ENCODE peak calls at places on chromosomes 2 and 18, in four cellular contexts. H is kidney, Q is choroid plexus epithelial cell, K is colonic mucosa. I is an unnamed sample.

GRCh38 chr2:42001696-42002331 is 46.0 kb upstream of the PKDCC start:
- DNase-seq in H (no peak), Q (no peak), K (no peak), I (no peak)

GRCh38 chr2:27489118-27489497 is 435 bp downstream of the IFT172 start:
- DNase-seq in H (no peak), Q (peak), K (peak), I (no peak)

GRCh38 chr2:118881490-118882129 is 34.2 kb upstream of the EN1 start:
- DNase-seq in H (no peak), Q (peak), K (peak), I (no peak)

GRCh38 chr2:65220432-65221131 is 7.0 kb upstream of the ACTR2 start:
- DNase-seq in H (no peak), Q (peak), K (no peak), I (no peak)

GRCh38 chr2:148813603-148814065 is 61.4 kb upstream of the KIF5C start:
- DNase-seq in H (no peak), Q (no peak), K (peak), I (no peak)

GRCh38 chr2:5868891-5869400 is 176.8 kb downstream of the SOX11 start:
- DNase-seq in H (no peak), Q (no peak), K (no peak), I (no peak)

GRCh38 chr2:150449856-150450255 is 37.6 kb downstream of the RND3 start:
- DNase-seq in H (no peak), Q (peak), K (no peak), I (no peak)

GRCh38 chr2:169247231-169247630 is 115.1 kb downstream of the LRP2 start:
- DNase-seq in H (no peak), Q (no peak), K (no peak), I (no peak)

GRCh38 chr18:69349912-69350597 is 50.6 kb upstream of the DOK6 start:
- DNase-seq in H (no peak), Q (no peak), K (no peak), I (no peak)

GRCh38 chr2:237909075-237909695 is 49.8 kb downstream of the RAMP1 start:
- DNase-seq in H (no peak), Q (no peak), K (no peak), I (no peak)

GRCh38 chr2:98155721-98156120 is 68.8 kb downstream of the VWA3B start:
- DNase-seq in H (no peak), Q (no peak), K (no peak), I (no peak)

GRCh38 chr2:207750315-207750714 is 19.4 kb downstream of the FZD5 start:
- DNase-seq in H (no peak), Q (no peak), K (no peak), I (no peak)

GRCh38 chr2:225737556-225737955 is 338.0 kb downstream of the NYAP2 start:
- DNase-seq in H (no peak), Q (peak), K (no peak), I (no peak)

GRCh38 chr2:65153515-65153914 is 23.6 kb upstream of the RAB1A start:
- DNase-seq in H (no peak), Q (no peak), K (no peak), I (no peak)

GRCh38 chr2:54476852-54477251 is 20.7 kb downstream of the SPTBN1 start:
- DNase-seq in H (no peak), Q (no peak), K (no peak), I (no peak)

GRCh38 chr2:120209427-120210233 is 13.6 kb downstream of the TMEM185B start:
- DNase-seq in H (peak), Q (no peak), K (no peak), I (peak)

GRCh38 chr2:26674002-26674751 is 18.3 kb upstream of the KCNK3 start:
- DNase-seq in H (no peak), Q (no peak), K (no peak), I (peak)

GRCh38 chr2:217900010-217900779 is 102.6 kb downstream of the TNS1 start:
- DNase-seq in H (no peak), Q (no peak), K (no peak), I (no peak)

GRCh38 chr2:204842731-204843490 is 297.6 kb downstream of the PARD3B start:
- DNase-seq in H (no peak), Q (peak), K (no peak), I (no peak)

GRCh38 chr2:226338825-226339224 is 460.8 kb downstream of the IRS1 start:
- DNase-seq in H (no peak), Q (no peak), K (no peak), I (no peak)

GRCh38 chr2:861655-862355 is 88.8 kb upstream of the SNTG2 start:
- DNase-seq in H (no peak), Q (no peak), K (peak), I (no peak)

GRCh38 chr18:44997139-44997538 is 316.5 kb downstream of the SETBP1 start:
- DNase-seq in H (no peak), Q (no peak), K (no peak), I (no peak)

GRCh38 chr2:149860276-149860921 is 272.8 kb upstream of the MMADHC start:
- DNase-seq in H (no peak), Q (peak), K (peak), I (no peak)

GRCh38 chr18:2337552-2338141 is 233.7 kb downstream of the METTL4 start:
- DNase-seq in H (no peak), Q (peak), K (peak), I (no peak)

GRCh38 chr2:180450841-180451240 is 443.7 kb upstream of the CWC22 start:
- DNase-seq in H (no peak), Q (no peak), K (no peak), I (no peak)

GRCh38 chr18:7596133-7596532 is 29.0 kb downstream of the PTPRM start:
- DNase-seq in H (no peak), Q (peak), K (no peak), I (no peak)

GRCh38 chr2:176122633-176123482 is at the start of gene HOXD9:
- DNase-seq in H (peak), Q (no peak), K (peak), I (no peak)

GRCh38 chr2:232372231-232373208 is 6.0 kb upstream of the ALPP start:
- DNase-seq in H (no peak), Q (peak), K (no peak), I (peak)

GRCh38 chr18:79502785-79503184 is 107.1 kb downstream of the NFATC1 start:
- DNase-seq in H (no peak), Q (peak), K (no peak), I (no peak)

GRCh38 chr2:118835739-118836410 is 11.6 kb downstream of the EN1 start:
- DNase-seq in H (no peak), Q (no peak), K (no peak), I (no peak)

GRCh38 chr18:67726882-67727281 is 210.4 kb upstream of the DSEL start:
- DNase-seq in H (no peak), Q (no peak), K (no peak), I (no peak)

GRCh38 chr2:181364492-181365175 is 92.6 kb upstream of the ITGA4 start:
- DNase-seq in H (no peak), Q (no peak), K (no peak), I (no peak)

GRCh38 chr2:38409136-38409903 is 32.2 kb upstream of the ATL2 start:
- DNase-seq in H (no peak), Q (no peak), K (no peak), I (no peak)

GRCh38 chr2:203631068-203631757 is 75.2 kb upstream of the CD28 start:
- DNase-seq in H (no peak), Q (peak), K (no peak), I (no peak)

GRCh38 chr2:160247295-160247694 is 47.2 kb upstream of the ITGB6 start:
- DNase-seq in H (no peak), Q (no peak), K (no peak), I (no peak)

DNA sequence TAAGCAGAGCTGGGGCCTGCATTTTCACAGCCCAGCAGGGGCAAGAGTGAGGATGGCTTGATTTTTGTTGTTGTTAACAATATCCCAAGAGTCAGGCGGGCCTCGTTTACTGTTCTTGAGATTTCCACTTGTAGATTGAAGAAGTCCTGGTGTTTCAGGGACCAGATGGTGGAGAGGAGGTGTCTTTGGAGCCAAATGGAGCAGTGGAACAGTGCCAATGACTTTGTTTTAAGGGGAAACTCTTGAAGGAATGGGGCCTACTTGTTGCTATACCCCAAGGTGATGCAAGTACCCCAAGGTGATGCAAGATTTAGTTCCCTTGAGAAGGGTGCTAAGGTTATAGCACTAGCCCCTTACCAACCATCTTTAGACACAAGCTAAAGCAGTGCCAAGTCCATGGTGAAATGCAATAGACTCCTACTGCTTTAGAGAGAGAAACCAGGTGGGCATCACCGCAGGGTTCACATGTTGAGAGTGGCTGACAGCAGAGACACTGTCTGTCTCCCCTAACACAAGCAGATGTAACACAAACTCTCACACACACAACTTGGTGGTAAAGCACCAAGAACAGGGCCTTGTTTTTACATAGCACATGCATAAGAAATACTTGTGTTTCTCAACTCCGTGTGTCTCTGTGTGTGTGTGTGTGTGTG is 44.0 kb downstream of the HK2 start:
- DNase-seq in H (no peak), Q (no peak), K (no peak), I (no peak)
- TF ChIP-seq CTCF in H (no peak), Q (no peak), K (no peak), I (no peak)

DNA sequence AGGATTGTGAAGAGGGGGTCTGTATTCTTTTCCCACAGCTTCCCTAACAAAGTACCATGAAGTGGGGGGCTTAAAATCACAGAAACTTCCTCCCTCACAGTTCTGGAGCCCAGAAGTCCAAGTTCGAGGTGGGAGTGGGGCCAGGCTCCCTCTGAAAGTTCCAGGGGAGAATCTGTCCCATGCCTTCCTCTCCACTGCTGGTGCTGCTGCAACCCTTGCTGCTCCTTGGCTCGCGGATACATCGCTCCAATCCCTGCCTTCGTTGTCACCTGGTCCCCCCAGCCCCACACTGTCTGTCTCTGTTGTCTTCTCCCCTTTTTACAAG is 134.1 kb downstream of the DDX1 start:
- DNase-seq in H (no peak), Q (no peak), K (no peak), I (no peak)
- TF ChIP-seq CTCF in H (no peak), Q (no peak), K (no peak), I (no peak)

DNA sequence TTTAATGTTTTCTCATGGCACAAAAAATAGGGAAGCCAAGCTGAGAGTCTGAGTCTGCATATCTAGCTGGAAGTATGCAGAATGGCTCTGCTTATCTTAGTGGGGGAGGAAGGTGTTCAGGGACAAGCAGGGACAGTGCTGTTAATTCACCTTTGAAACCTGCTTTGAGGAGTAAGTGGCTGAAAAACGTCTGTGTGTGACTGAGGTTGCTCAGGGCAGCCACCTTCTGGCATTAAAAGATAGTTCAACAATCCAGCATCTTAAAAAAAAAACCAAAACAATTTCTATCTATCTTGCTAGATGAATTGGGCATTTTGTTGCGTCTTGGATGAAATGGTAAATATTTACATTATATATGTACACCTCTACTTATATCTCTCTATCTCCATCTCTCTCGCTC is 2.0 kb upstream of the TRPM8 start:
- DNase-seq in H (no peak), Q (peak), K (no peak), I (no peak)
- TF ChIP-seq CTCF in H (no peak), Q (peak), K (no peak), I (peak)

GRCh38 chr2:62194558-62195420 is 1.1 kb upstream of the B3GNT2 start:
- DNase-seq in H (peak), Q (peak), K (peak), I (no peak)

GRCh38 chr2:62197017-62197586 is 1.2 kb downstream of the B3GNT2 start:
- DNase-seq in H (no peak), Q (no peak), K (peak), I (no peak)

GRCh38 chr2:62197609-62198236 is 1.8 kb downstream of the B3GNT2 start:
- DNase-seq in H (peak), Q (no peak), K (peak), I (no peak)

GRCh38 chr2:62195421-62196277 is at the start of gene B3GNT2:
- DNase-seq in H (peak), Q (peak), K (peak), I (no peak)

DNA sequence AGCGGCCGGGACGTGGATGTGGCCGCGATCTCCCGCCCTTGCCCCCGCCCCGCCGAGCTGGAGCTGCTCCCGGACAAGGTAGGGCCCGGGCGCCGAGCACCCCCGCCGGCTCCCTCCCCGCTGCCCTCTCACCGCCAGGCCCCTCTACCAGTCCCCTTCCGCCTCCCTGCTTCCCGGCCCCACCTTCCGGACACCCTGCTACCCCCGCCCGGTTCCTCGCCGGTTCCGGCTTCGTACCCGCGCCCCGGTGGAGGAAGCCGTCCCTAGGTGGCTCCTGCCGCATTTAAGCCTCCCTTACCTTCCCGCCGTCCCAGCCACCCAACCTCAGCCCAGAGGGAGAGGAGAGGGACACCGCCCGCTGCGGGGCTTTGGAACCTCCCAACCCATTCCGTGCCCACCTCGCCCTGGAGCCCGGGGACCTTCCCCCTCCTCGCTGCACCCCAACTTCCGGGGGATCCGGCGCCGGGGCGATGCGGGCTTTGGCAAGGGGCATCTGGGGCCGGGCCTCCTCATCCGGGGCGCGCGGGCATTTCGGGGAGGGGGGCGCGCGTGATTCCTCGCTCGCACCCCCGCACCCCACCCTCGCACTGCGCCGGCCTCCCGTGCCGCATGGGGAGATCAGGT is 475 bp downstream of the B3GNT2 start:
- DNase-seq in H (peak), Q (no peak), K (peak), I (no peak)
- TF ChIP-seq CTCF in H (no peak), Q (no peak), K (no peak), I (peak)

GRCh38 chr2:9247786-9248185 is 41.2 kb downstream of the ASAP2 start:
- DNase-seq in H (no peak), Q (no peak), K (peak), I (no peak)
- TF ChIP-seq CTCF in H (no peak), Q (no peak), K (no peak), I (no peak)

DNA sequence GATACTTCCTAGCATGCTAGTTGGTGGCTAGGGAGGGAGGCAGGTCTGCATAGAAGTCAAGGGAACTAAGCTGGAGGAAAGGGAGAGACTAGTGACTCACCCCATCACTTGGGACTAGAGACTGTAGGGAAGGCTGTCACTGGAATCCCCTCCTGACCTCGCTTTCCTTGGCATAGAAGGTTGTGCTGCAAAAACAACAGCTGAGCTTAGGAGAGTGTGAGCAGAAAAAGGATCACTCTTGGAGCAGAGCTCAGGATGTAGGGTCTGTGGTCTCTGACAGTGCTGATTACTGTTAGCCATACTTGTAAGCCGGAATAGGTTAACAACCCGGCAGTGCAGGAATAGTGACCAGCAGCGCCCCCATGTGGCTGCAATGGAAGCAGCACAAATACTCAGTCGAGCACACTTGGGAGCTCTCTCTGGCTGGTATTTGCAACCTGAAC is 66.9 kb upstream of the SMAD2 start:
- DNase-seq in H (no peak), Q (peak), K (no peak), I (no peak)
- TF ChIP-seq CTCF in H (peak), Q (peak), K (peak), I (peak)

DNA sequence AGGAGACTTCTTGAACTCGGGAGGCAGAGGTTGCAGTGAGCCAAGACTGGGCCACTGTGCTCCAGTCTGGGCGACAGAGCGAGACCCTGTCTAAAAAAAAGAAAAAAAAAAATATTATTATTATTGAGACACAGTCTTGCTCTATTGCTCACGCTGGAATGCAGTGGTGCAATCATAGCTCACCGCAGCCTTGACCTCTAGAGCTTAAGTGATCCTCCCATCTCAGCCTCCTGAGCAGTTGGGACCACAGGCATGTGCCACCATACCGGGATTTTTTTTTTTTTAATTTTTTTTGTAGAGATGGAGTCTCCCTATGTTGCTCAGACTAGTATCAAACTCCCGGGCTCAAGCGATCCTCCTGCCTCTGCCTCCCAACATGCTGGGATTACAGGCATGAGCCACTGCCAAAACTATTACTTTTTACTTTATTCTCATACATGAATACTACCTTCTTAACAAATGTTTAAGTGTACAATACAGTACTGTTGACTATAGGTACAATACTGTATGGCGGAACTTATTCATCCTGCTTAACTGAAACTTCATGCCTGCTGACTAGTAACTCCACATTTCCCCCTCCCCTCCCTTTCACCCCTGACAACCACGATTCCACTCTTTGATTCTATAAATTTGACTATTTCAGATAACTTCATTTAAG is 15.5 kb downstream of the FBXO11 start:
- DNase-seq in H (no peak), Q (peak), K (no peak), I (no peak)
- TF ChIP-seq CTCF in H (no peak), Q (no peak), K (no peak), I (no peak)

GRCh38 chr2:40451926-40452605 is at the start of gene SLC8A1:
- DNase-seq in H (peak), Q (peak), K (no peak), I (no peak)

GRCh38 chr2:40455661-40456060 is 3.8 kb upstream of the SLC8A1 start:
- DNase-seq in H (peak), Q (no peak), K (no peak), I (no peak)

GRCh38 chr2:40445467-40445866 is 6.4 kb downstream of the SLC8A1 start:
- DNase-seq in H (no peak), Q (peak), K (no peak), I (no peak)

GRCh38 chr2:40448476-40449079 is 3.3 kb downstream of the SLC8A1 start:
- DNase-seq in H (no peak), Q (peak), K (no peak), I (no peak)

DNA sequence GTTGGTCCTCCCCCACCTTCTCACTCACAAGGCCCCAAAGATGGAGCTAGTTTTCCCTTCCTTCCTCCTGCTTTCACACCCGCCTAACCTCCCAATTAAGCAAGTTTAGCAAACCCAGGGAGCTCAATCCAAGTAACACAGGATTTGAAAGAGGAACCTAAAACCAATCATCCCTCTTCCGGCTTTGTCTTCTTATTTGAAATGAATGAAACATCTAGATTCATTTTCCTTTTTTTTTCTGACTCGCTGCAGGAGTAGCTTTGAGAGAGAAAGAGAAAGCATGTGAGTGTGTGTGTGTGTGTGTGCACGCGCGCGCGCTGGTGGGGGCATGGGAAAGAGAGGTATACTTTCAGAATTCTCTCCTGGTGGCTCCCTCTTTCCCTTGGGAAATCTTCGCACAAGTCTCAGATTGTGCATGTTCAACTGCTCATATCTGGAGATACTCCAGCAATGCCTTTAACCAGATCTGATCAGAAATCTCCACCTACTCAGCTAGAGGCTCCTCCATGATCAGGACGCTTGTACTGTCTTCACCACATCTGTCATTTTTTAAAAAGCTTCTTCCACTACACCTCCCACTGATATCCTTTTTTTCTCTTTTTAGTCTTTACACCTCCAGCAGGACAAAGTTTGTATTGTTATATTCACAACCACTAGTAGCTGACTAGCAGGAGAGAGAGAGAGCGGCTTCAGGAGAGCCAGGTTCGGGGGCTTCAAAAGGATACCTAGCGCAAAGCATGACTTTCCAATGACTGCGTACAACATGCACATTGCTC is 1.6 kb downstream of the SLC8A1 start:
- DNase-seq in H (peak), Q (peak), K (no peak), I (no peak)
- TF ChIP-seq CTCF in H (no peak), Q (peak), K (no peak), I (peak)

I was measured in chondrocyte.